ENCODE peak calls at places on chromosome 18, in six cellular contexts. E is PC-9; L is GM23248; Q is CD4-positive, alpha-beta memory T cell; N is tibial nerve; D is stomach. P is an unnamed sample.

GRCh38 chr18:28952339-28952738 is 775.4 kb upstream of the CDH2 start:
- DNase-seq in N (no peak), L (no peak), Q (no peak), D (no peak), E (no peak), P (no peak)

GRCh38 chr18:8800445-8800844 is 95.1 kb downstream of the MTCL1 start:
- DNase-seq in E (peak; percentile 98), N (no peak), D (no peak), L (peak; percentile 99), Q (no peak), P (peak; percentile 97)

GRCh38 chr18:62484941-62485340 is 37.9 kb upstream of the ZCCHC2 start:
- DNase-seq in N (no peak), Q (no peak), E (no peak), D (no peak), L (no peak), P (no peak)

GRCh38 chr18:61991836-61992235 is 99.0 kb upstream of the RNF152 start:
- DNase-seq in Q (no peak), E (no peak), D (no peak), N (no peak), L (peak; percentile 22), P (no peak)

GRCh38 chr18:34886162-34886561 is 155.1 kb upstream of the MAPRE2 start:
- DNase-seq in N (no peak), E (no peak), D (no peak), Q (no peak), L (peak; percentile 8), P (no peak)

GRCh38 chr18:79856119-79857080 is 58.7 kb downstream of the KCNG2 start:
- DNase-seq in D (no peak), L (peak; percentile 43), N (no peak), E (no peak), Q (no peak), P (peak; percentile 35)

GRCh38 chr18:22603902-22604301 is 186.2 kb upstream of the CTAGE1 start:
- DNase-seq in L (no peak), E (no peak), D (no peak), Q (no peak), N (no peak), P (no peak)

GRCh38 chr18:79011300-79011870 is 31.8 kb downstream of the SALL3 start:
- DNase-seq in Q (peak; percentile 22), N (no peak), E (no peak), L (no peak), D (peak; percentile 22), P (no peak)

GRCh38 chr18:3605562-3606443 is 155.8 kb downstream of the TGIF1 start:
- DNase-seq in N (no peak), E (peak; percentile 38), Q (peak; percentile 68), L (peak; percentile 80), D (no peak), P (peak; percentile 63)

GRCh38 chr18:46096651-46097300 is 1.3 kb downstream of the ATP5F1A start:
- DNase-seq in Q (no peak), L (peak; percentile 40), D (no peak), N (no peak), E (no peak), P (no peak)

GRCh38 chr18:40375811-40376210 is 1579.2 kb upstream of the PIK3C3 start:
- DNase-seq in Q (no peak), L (no peak), E (no peak), D (no peak), N (no peak), P (peak; percentile 28)

GRCh38 chr18:28161608-28162599 is 15.0 kb downstream of the CDH2 start:
- DNase-seq in D (no peak), N (no peak), Q (no peak), E (no peak), L (peak; percentile 86), P (no peak)

GRCh38 chr18:3611313-3612038 is 161.5 kb downstream of the TGIF1 start:
- DNase-seq in E (no peak), D (no peak), L (peak; percentile 64), Q (no peak), N (no peak), P (no peak)

GRCh38 chr18:34261865-34262780 is 37.4 kb upstream of the NOL4 start:
- DNase-seq in L (no peak), D (no peak), Q (no peak), E (no peak), N (no peak), P (no peak)

GRCh38 chr18:40249390-40250080 is 1705.5 kb upstream of the PIK3C3 start:
- DNase-seq in N (no peak), D (no peak), E (no peak), L (no peak), Q (no peak), P (no peak)

GRCh38 chr18:59286341-59286740 is 13.1 kb upstream of the RAX start:
- DNase-seq in E (no peak), L (no peak), N (no peak), D (no peak), Q (no peak), P (no peak)

GRCh38 chr18:37640504-37640903 is 74.9 kb upstream of the CELF4 start:
- DNase-seq in L (no peak), Q (no peak), D (no peak), E (no peak), N (no peak), P (no peak)

GRCh38 chr18:27778441-27778840 is 398.5 kb downstream of the CDH2 start:
- DNase-seq in L (peak; percentile 45), D (no peak), Q (no peak), E (no peak), N (no peak), P (peak; percentile 22)

GRCh38 chr18:39198376-39198775 is 1632.8 kb upstream of the CELF4 start:
- DNase-seq in D (no peak), L (peak; percentile 11), E (no peak), Q (no peak), N (no peak), P (peak; percentile 57)

GRCh38 chr18:2547477-2548087 is 23.7 kb downstream of the METTL4 start:
- DNase-seq in D (no peak), L (peak; percentile 73), Q (peak; percentile 40), E (no peak), N (no peak), P (peak; percentile 73)

GRCh38 chr18:79411614-79412526 is 16.1 kb downstream of the NFATC1 start:
- DNase-seq in D (no peak), E (no peak), N (no peak), Q (no peak), L (no peak), P (no peak)

GRCh38 chr18:40957533-40958070 is 997.4 kb upstream of the PIK3C3 start:
- DNase-seq in L (no peak), Q (no peak), D (no peak), E (no peak), N (no peak), P (peak; percentile 43)

GRCh38 chr18:29892960-29893558 is 1149.5 kb downstream of the DSC3 start:
- DNase-seq in Q (no peak), D (no peak), N (no peak), L (peak; percentile 20), E (no peak), P (peak; percentile 2)

GRCh38 chr18:74248189-74248975 is 43.4 kb downstream of the CYB5A start:
- DNase-seq in N (no peak), E (no peak), L (no peak), Q (no peak), D (no peak), P (no peak)

GRCh38 chr18:59300676-59301285 is 17.7 kb downstream of the CPLX4 start:
- DNase-seq in Q (no peak), L (no peak), N (no peak), E (peak; percentile 87), D (no peak), P (no peak)

GRCh38 chr18:70047931-70048603 is 100.4 kb upstream of the CD226 start:
- DNase-seq in L (peak; percentile 91), Q (no peak), D (no peak), E (no peak), N (no peak), P (peak; percentile 38)

GRCh38 chr18:54269924-54270844 is 867 bp downstream of the POLI start:
- DNase-seq in E (peak; percentile 65), L (peak; percentile 72), N (no peak), D (peak; percentile 42), Q (peak; percentile 45), P (peak; percentile 53)

GRCh38 chr18:79250236-79250993 is 145.3 kb upstream of the NFATC1 start:
- DNase-seq in E (no peak), L (no peak), Q (no peak), N (no peak), D (no peak), P (no peak)

DNA sequence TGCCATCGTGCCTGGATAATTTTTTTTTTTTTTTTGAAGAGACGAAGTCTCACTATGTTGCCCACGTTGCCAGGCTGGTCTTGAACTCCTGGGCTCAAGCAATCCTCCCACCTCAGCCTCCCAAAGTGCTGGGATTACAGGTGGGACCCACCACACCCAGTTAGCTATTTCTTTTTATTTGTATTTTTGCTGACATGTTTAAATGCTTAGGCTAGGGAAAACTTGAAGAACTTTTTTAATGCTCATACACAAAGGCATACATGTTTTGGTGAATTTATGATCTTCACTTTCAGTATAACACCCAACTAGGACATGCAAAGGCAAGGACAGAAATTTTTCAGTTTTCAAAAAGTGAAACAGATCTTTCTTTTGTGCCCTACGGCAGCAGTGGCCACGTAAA is 9.9 kb downstream of the L3MBTL4 start:
- DNase-seq in Q (no peak), D (no peak), L (no peak), E (no peak), N (no peak), P (no peak)
- H3K27ac ChIP-seq in Q (no peak overlapping the region), D (no peak overlapping the region), L (no peak overlapping the region), E (no peak overlapping the region), N (no peak overlapping the region), P (no peak overlapping the region)

GRCh38 chr18:23631312-23631711 is 31.4 kb downstream of the ANKRD29 start:
- DNase-seq in E (no peak), D (no peak), L (no peak), N (no peak), Q (no peak), P (no peak)

GRCh38 chr18:23632615-23633014 is 30.1 kb downstream of the ANKRD29 start:
- DNase-seq in Q (no peak), N (no peak), E (no peak), D (no peak), L (no peak), P (no peak)

GRCh38 chr18:23634692-23635091 is 28.0 kb downstream of the ANKRD29 start:
- DNase-seq in L (no peak), E (no peak), Q (no peak), N (no peak), D (no peak), P (no peak)

GRCh38 chr18:23629444-23629946 is 33.2 kb downstream of the ANKRD29 start:
- DNase-seq in E (peak; percentile 71), N (no peak), Q (no peak), L (no peak), D (peak; percentile 62), P (no peak)

GRCh38 chr18:23631746-23632145 is 31.0 kb downstream of the ANKRD29 start:
- DNase-seq in L (peak; percentile 18), D (no peak), N (no peak), E (no peak), Q (no peak), P (no peak)
- H3K4me1 ChIP-seq in L (peaks cover 14% of the 10 kb centered on the region), D (peaks cover 12% of the 10 kb centered on the region), N (peaks cover 13% of the 10 kb centered on the region), E (peaks cover 57% of the 10 kb centered on the region), Q (no peaks in the 10 kb centered on the region), P (no peaks in the 10 kb centered on the region)

GRCh38 chr18:248053-248452 is 19.8 kb downstream of the THOC1 start:
- DNase-seq in D (no peak), E (no peak), Q (no peak), L (no peak), N (no peak), P (no peak)
- H3K36me3 ChIP-seq in D (peaks cover 97% of the 10 kb centered on the region), E (peaks cover 40% of the 10 kb centered on the region), Q (peaks cover 40% of the 10 kb centered on the region), L (peaks cover 64% of the 10 kb centered on the region), N (peaks cover 12% of the 10 kb centered on the region), P (no peaks in the 10 kb centered on the region)

GRCh38 chr18:44884446-44884845 is 203.8 kb downstream of the SETBP1 start:
- DNase-seq in D (no peak), E (no peak), N (no peak), L (peak; percentile 79), Q (no peak), P (no peak)
- H3K27ac ChIP-seq in D (no peak overlapping the region), E (no peak overlapping the region), N (no peak overlapping the region), L (no peak overlapping the region), Q (no peak overlapping the region), P (no peak overlapping the region)

P was measured in fibroblast of lung.